ENCODE peak calls at places on chromosomes 6 and 20, in five cellular contexts. C, T, L, Y and U are unnamed samples.
A peak's percentile ranks its signal among the peaks of the same experiment; 100 is the strongest.

GRCh38 chr6:11433860-11434259 is 103.7 kb upstream of the TMEM170B start:
- DNase-seq in C (no peak), T (no peak), L (no peak), Y (no peak), U (no peak)

GRCh38 chr6:135939216-135939610 is 87.7 kb downstream of the PDE7B start:
- DNase-seq in C (no peak), T (no peak), L (no peak), Y (no peak), U (no peak)

GRCh38 chr6:79441222-79441621 is 96.0 kb downstream of the LCA5 start:
- DNase-seq in C (no peak), T (no peak), L (no peak), Y (no peak), U (no peak)

GRCh38 chr6:79601020-79601609 is 30.0 kb upstream of the SH3BGRL2 start:
- DNase-seq in C (no peak), T (no peak), L (no peak), Y (no peak), U (no peak)

GRCh38 chr6:128532110-128532509 is 11.7 kb upstream of the PTPRK start:
- DNase-seq in C (no peak), T (no peak), L (no peak), Y (no peak), U (no peak)

GRCh38 chr6:47854996-47855395 is 73.2 kb downstream of the OPN5 start:
- DNase-seq in C (no peak), T (no peak), L (no peak), Y (no peak), U (no peak)

GRCh38 chr6:37858363-37858762 is 38.8 kb downstream of the ZFAND3 start:
- DNase-seq in C (no peak), T (no peak), L (no peak), Y (no peak), U (no peak)

GRCh38 chr20:38127011-38127621 is 38.0 kb downstream of the TGM2 start:
- DNase-seq in C (peak; percentile 26), T (no peak), L (no peak), Y (peak; percentile 29), U (no peak)

GRCh38 chr20:846894-847278 is 13.4 kb downstream of the FAM110A start:
- DNase-seq in C (no peak), T (no peak), L (peak; percentile 82), Y (peak; percentile 92), U (no peak)

GRCh38 chr20:57768519-57768918 is 58.7 kb upstream of the PMEPA1 start:
- DNase-seq in C (no peak), T (no peak), L (no peak), Y (no peak), U (no peak)

GRCh38 chr6:11586574-11586973 is 49.0 kb downstream of the TMEM170B start:
- DNase-seq in C (no peak), T (no peak), L (no peak), Y (no peak), U (no peak)

GRCh38 chr6:44341095-44341890 is 1.2 kb upstream of the SPATS1 start:
- DNase-seq in C (no peak), T (no peak), L (no peak), Y (no peak), U (no peak)

GRCh38 chr6:11700118-11700718 is 78.4 kb downstream of the ADTRP start:
- DNase-seq in C (peak; percentile 32), T (no peak), L (peak; percentile 23), Y (no peak), U (no peak)

GRCh38 chr6:111541720-111542065 is 58.7 kb upstream of the REV3L start:
- DNase-seq in C (no peak), T (no peak), L (no peak), Y (no peak), U (no peak)

GRCh38 chr6:70310063-70310694 is 7.3 kb upstream of the COL9A1 start:
- DNase-seq in C (peak; percentile 40), T (no peak), L (no peak), Y (no peak), U (no peak)

GRCh38 chr20:4195499-4195898 is 180.1 kb upstream of the RNF24 start:
- DNase-seq in C (no peak), T (no peak), L (no peak), Y (peak; percentile 36), U (no peak)

GRCh38 chr20:10848810-10849370 is 175.1 kb upstream of the JAG1 start:
- DNase-seq in C (peak; percentile 21), T (peak; percentile 11), L (no peak), Y (no peak), U (no peak)

GRCh38 chr20:1565461-1565860 is 8.0 kb upstream of the SIRPD start:
- DNase-seq in C (no peak), T (no peak), L (no peak), Y (no peak), U (no peak)

GRCh38 chr20:8587246-8587645 is 455.2 kb downstream of the PLCB1 start:
- DNase-seq in C (no peak), T (no peak), L (no peak), Y (no peak), U (no peak)

GRCh38 chr6:108655840-108656650 is 95.3 kb downstream of the FOXO3 start:
- DNase-seq in C (no peak), T (no peak), L (no peak), Y (no peak), U (no peak)
- TF ChIP-seq POLR2AphosphoS5 in C (no peak), T (no peak), L (no peak), Y (no peak), U (no peak)

GRCh38 chr6:2477723-2478122 is 232.3 kb upstream of the GMDS start:
- DNase-seq in C (no peak), T (no peak), L (no peak), Y (no peak), U (no peak)
- H3K27ac ChIP-seq in C (no peak overlapping the region), T (no peak overlapping the region), L (no peak overlapping the region), Y (no peak overlapping the region), U (no peak overlapping the region)

GRCh38 chr6:139520321-139520768 is 145.9 kb upstream of the CITED2 start:
- DNase-seq in C (no peak), T (no peak), L (no peak), Y (no peak), U (no peak)

GRCh38 chr6:139518556-139519091 is 144.2 kb upstream of the CITED2 start:
- DNase-seq in C (no peak), T (no peak), L (no peak), Y (no peak), U (no peak)

GRCh38 chr6:139521338-139521737 is 146.9 kb upstream of the CITED2 start:
- DNase-seq in C (no peak), T (no peak), L (no peak), Y (no peak), U (no peak)

GRCh38 chr6:139519097-139519496 is 144.6 kb upstream of the CITED2 start:
- DNase-seq in C (no peak), T (no peak), L (no peak), Y (no peak), U (no peak)

DNA sequence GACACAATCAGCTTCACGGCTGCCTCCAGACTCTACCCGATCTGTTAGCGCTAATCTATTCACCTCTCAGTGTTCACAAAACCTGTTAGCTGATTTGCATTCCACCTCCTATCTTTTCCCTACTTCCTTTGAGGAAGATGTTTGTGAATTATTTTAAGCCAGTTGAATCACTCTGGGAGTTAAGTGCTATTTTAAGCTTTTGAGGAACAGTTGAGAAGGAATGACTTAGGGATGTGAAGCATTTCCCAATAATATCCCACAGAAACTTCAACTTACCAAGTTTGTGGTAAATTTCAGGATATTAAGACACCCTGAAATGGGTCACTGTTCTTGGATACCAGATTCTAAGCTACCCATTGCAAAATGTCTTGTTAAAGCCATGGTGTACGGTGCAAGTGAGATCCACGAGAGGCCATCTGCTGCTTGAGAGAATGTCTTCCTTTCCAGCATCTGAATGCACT is 145.2 kb upstream of the CITED2 start:
- DNase-seq in C (no peak), T (no peak), L (peak; percentile 29), Y (no peak), U (no peak)
- TF ChIP-seq POLR2AphosphoS5 in C (no peak), T (no peak), L (no peak), Y (no peak), U (peak; percentile 20)

DNA sequence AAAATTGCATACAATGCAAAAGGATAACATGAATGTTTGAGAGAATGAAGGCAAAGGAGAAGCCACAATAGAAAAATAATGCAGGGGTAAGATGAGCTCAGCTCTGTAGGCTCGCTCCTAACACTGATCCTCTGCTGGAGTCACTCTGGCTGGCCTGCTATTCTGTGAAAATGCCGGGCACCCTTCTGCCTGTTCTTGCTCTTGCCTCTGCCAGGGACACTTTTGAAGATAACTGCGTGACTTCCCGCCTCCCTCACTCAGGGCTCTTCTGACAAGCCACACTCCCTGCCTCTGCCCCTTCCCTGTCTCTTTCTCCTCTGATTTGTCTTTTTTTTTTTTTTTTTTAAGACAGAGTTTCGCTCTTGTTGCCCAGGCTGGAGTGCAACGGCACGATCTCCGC is 35.3 kb upstream of the MYBL2 start:
- DNase-seq in C (no peak), T (no peak), L (no peak), Y (no peak), U (no peak)
- H3K27ac ChIP-seq in C (no peak overlapping the region), T (no peak overlapping the region), L (no peak overlapping the region), Y (no peak overlapping the region), U (no peak overlapping the region)

GRCh38 chr6:151023346-151023745 is 157.8 kb downstream of the MTHFD1L start:
- DNase-seq in C (no peak), T (no peak), L (no peak), Y (no peak), U (no peak)

GRCh38 chr6:151026021-151026663 is 160.6 kb downstream of the MTHFD1L start:
- DNase-seq in C (no peak), T (no peak), L (no peak), Y (no peak), U (no peak)

GRCh38 chr6:151025076-151025475 is 159.6 kb downstream of the MTHFD1L start:
- DNase-seq in C (no peak), T (no peak), L (no peak), Y (no peak), U (no peak)

GRCh38 chr6:151022492-151022891 is 157.0 kb downstream of the MTHFD1L start:
- DNase-seq in C (no peak), T (no peak), L (no peak), Y (no peak), U (no peak)

DNA sequence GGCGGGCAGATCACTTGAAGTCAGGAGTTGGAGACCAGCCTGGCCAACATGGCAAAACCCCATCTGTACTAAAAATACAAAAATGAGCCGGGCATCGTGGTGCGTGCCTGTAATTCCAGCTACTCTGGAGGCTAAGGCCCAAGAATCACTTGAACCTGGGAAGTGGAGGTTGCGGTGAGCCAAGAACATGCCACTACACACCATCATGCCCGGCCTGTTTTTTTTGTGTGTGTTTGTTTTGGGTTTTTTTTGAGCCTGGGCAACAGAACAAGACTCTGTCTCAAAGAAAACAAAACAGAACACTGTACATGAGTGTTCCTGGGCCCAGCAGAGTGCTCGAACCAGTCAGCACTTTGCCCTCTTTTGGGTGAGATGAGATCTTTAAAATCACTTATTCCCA is 159.1 kb downstream of the MTHFD1L start:
- DNase-seq in C (no peak), T (no peak), L (no peak), Y (no peak), U (no peak)
- TF ChIP-seq POLR2AphosphoS5 in C (no peak), T (no peak), L (no peak), Y (no peak), U (no peak)

DNA sequence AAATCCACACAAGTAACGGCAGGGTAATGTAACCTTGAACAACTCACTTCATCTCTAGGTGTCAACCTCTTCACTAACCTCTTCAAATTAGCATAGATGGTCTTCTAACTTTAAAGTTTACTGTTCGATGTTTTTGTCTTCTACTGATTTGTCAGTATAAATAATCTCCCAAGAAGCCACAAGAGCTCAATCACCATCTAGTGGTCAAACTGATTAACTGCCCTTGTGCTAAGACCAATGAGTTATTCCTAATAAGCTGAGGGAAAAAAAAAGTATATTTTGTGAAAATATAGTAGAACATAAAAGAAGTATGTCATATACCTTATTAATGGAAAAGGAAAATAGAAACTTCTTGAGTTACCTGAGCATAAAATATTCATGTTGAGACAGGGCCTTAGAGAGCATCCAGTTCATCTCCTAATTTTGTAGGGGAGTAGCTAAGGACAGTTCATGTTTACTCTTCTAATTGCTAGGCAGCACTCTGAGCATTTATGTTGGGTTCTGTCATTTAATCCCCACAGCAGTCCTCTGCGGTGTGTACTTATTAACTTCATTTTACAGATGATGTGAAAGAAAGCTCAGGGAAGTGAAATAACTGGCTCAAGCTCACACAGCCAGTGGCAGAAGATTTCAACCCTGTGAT is 317.1 kb downstream of the ESR1 start:
- DNase-seq in C (peak; percentile 56), T (no peak), L (no peak), Y (no peak), U (no peak)
- H3K27ac ChIP-seq in C (no peak overlapping the region), T (no peak overlapping the region), L (no peak overlapping the region), Y (no peak overlapping the region), U (peak overlapping the region; percentile 44)